ENCODE peak calls at places on chromosomes 16 and 17, in four cellular contexts. I, W, T and C are unnamed samples.

GRCh38 chr17:70172921-70173320 is 3.6 kb downstream of the KCNJ2 start:
- DNase-seq in W (no peak), I (no peak), T (no peak), C (no peak)

GRCh38 chr17:75525806-75526554 is 483 bp downstream of the LLGL2 start:
- DNase-seq in I (no peak), W (no peak), T (peak), C (no peak)

GRCh38 chr16:2428787-2429036 is 535 bp upstream of the CCNF start:
- DNase-seq in W (no peak), I (no peak), T (no peak), C (no peak)

GRCh38 chr17:45788057-45788456 is 3.9 kb downstream of the CRHR1 start:
- DNase-seq in W (no peak), I (no peak), T (no peak), C (no peak)

GRCh38 chr17:1379930-1380313 is 20.1 kb downstream of the YWHAE start:
- DNase-seq in T (no peak), I (peak), W (no peak), C (no peak)

GRCh38 chr17:63250830-63251229 is 195.3 kb downstream of the CYB561 start:
- DNase-seq in I (no peak), T (no peak), W (no peak), C (no peak)

GRCh38 chr17:19397556-19398041 is 10.6 kb upstream of the MFAP4 start:
- DNase-seq in I (no peak), T (peak), W (no peak), C (no peak)

GRCh38 chr16:66596986-66597848 is 7.3 kb upstream of the CMTM3 start:
- DNase-seq in T (peak), I (no peak), W (no peak), C (no peak)

GRCh38 chr17:77681820-77682219 is 276.7 kb upstream of the TNRC6C start:
- DNase-seq in T (peak), W (no peak), I (no peak), C (no peak)

GRCh38 chr17:50426814-50427787 is 1.1 kb downstream of the ACSF2 start:
- DNase-seq in T (peak), I (peak), W (no peak), C (peak)

GRCh38 chr16:80990577-80990976 is 16.1 kb downstream of the CMC2 start:
- DNase-seq in I (no peak), T (no peak), W (no peak), C (no peak)

GRCh38 chr17:40452074-40452787 is 9.0 kb downstream of the IGFBP4 start:
- DNase-seq in I (peak), T (no peak), W (no peak), C (no peak)

GRCh38 chr17:16962804-16963203 is 9.1 kb downstream of the TNFRSF13B start:
- DNase-seq in T (no peak), I (no peak), W (no peak), C (no peak)

GRCh38 chr16:8752706-8753105 is 44.7 kb downstream of the TMEM186 start:
- DNase-seq in W (no peak), I (no peak), T (no peak), C (no peak)

GRCh38 chr16:11835891-11836652 is 15.3 kb downstream of the RSL1D1 start:
- DNase-seq in I (no peak), T (no peak), W (no peak), C (no peak)

GRCh38 chr17:50817142-50817751 is 18.1 kb upstream of the WFIKKN2 start:
- DNase-seq in W (no peak), T (peak), I (peak), C (peak)

GRCh38 chr17:40942553-40942952 is 5.1 kb upstream of the KRT23 start:
- DNase-seq in I (no peak), T (no peak), W (no peak), C (no peak)

GRCh38 chr17:12429125-12429524 is 236.6 kb upstream of the MYOCD start:
- DNase-seq in I (no peak), W (no peak), T (no peak), C (no peak)

GRCh38 chr17:68592667-68593330 is 8.4 kb downstream of the FAM20A start:
- DNase-seq in I (no peak), T (no peak), W (no peak), C (no peak)

GRCh38 chr17:56913000-56913866 is 616 bp downstream of the TRIM25 start:
- DNase-seq in T (no peak), I (no peak), W (no peak), C (no peak)

GRCh38 chr16:660459-661183 is 7.3 kb upstream of the RHOT2 start:
- DNase-seq in W (peak), I (peak), T (peak), C (no peak)

GRCh38 chr17:80984749-80985148 is 6.9 kb upstream of the CHMP6 start:
- DNase-seq in T (no peak), I (no peak), W (no peak), C (no peak)

GRCh38 chr16:47180073-47180472 is 36.3 kb upstream of the NETO2 start:
- DNase-seq in T (no peak), W (no peak), I (no peak), C (no peak)

GRCh38 chr17:64213995-64214507 is 49.0 kb downstream of the TEX2 start:
- DNase-seq in I (no peak), W (no peak), T (no peak), C (no peak)

GRCh38 chr17:3012926-3013581 is 50.4 kb downstream of the OR1D5 start:
- DNase-seq in T (peak), W (peak), I (peak), C (peak)

GRCh38 chr16:20051147-20051546 is 22.5 kb downstream of the GPR139 start:
- DNase-seq in T (no peak), I (no peak), W (no peak), C (no peak)

GRCh38 chr17:12667299-12667958 is 1.7 kb downstream of the MYOCD start:
- DNase-seq in I (no peak), W (no peak), T (peak), C (no peak)

GRCh38 chr16:74315059-74315458 is 18.4 kb downstream of the PSMD7 start:
- DNase-seq in T (no peak), I (no peak), W (no peak), C (no peak)

GRCh38 chr16:81996664-81997529 is 14.4 kb downstream of the SDR42E1 start:
- DNase-seq in W (no peak), I (no peak), T (no peak), C (no peak)

GRCh38 chr16:87540072-87540976 is 47.5 kb upstream of the ZCCHC14 start:
- DNase-seq in W (no peak), T (no peak), I (no peak), C (no peak)

GRCh38 chr16:88102597-88102996 is 151.4 kb downstream of the BANP start:
- DNase-seq in T (no peak), W (no peak), I (no peak), C (no peak)

GRCh38 chr17:15076991-15077663 is 188.0 kb downstream of the PMP22 start:
- DNase-seq in T (no peak), I (no peak), W (no peak), C (no peak)